ENCODE peak calls at places on chromosome 2, in seven cellular contexts. M is CD8-positive, alpha-beta memory T cell; D is CD8-positive, alpha-beta T cell; J is small intestine; A is fibroblast of lung; V is SK-N-SH; N is hepatocyte. F is an unnamed sample.

GRCh38 chr2:170141865-170142264 is 36.1 kb upstream of the MYO3B start:
- DNase-seq in D (no peak), N (no peak), J (no peak), V (no peak), A (no peak), M (no peak), F (no peak)

GRCh38 chr2:30702694-30703093 is 104.6 kb downstream of the CAPN13 start:
- DNase-seq in J (no peak), V (no peak), A (no peak), M (no peak), N (no peak), D (no peak), F (no peak)

GRCh38 chr2:149629003-149629402 is 41.4 kb upstream of the MMADHC start:
- DNase-seq in A (peak; percentile 60), N (no peak), V (no peak), D (no peak), M (no peak), J (no peak), F (no peak)

GRCh38 chr2:84559838-84560237 is 43.5 kb downstream of the DNAH6 start:
- DNase-seq in J (no peak), A (peak; percentile 5), M (no peak), V (no peak), N (no peak), D (no peak), F (no peak)

GRCh38 chr2:164560181-164560792 is 61.0 kb downstream of the GRB14 start:
- DNase-seq in D (no peak), V (peak; percentile 10), J (peak; percentile 13), N (peak; percentile 52), M (no peak), A (peak; percentile 33), F (no peak)

GRCh38 chr2:119753041-119753929 is 6.4 kb upstream of the PTPN4 start:
- DNase-seq in J (peak; percentile 59), D (peak; percentile 53), N (peak; percentile 63), V (peak; percentile 56), M (peak; percentile 53), A (peak; percentile 66), F (peak; percentile 33)

GRCh38 chr2:137705296-137705695 is 259.0 kb upstream of the HNMT start:
- DNase-seq in V (no peak), A (no peak), M (no peak), J (no peak), N (no peak), D (no peak), F (no peak)

GRCh38 chr2:174631009-174631981 is 33.7 kb upstream of the WIPF1 start:
- DNase-seq in N (no peak), A (peak; percentile 20), V (no peak), J (no peak), M (no peak), D (no peak), F (no peak)

GRCh38 chr2:24611626-24612025 is 120.6 kb downstream of the NCOA1 start:
- DNase-seq in J (no peak), D (no peak), M (no peak), N (no peak), A (no peak), V (no peak), F (no peak)
- H3K27me3 ChIP-seq in J (no peaks in the 10 kb centered on the region), D (no peaks in the 10 kb centered on the region), M (no peaks in the 10 kb centered on the region), N (no peaks in the 10 kb centered on the region), A (no peaks in the 10 kb centered on the region), V (no peaks in the 10 kb centered on the region), F (no peaks in the 10 kb centered on the region)

GRCh38 chr2:157849591-157849990 is 26.5 kb downstream of the ACVR1 start:
- DNase-seq in M (no peak), V (no peak), D (no peak), J (no peak), N (no peak), A (no peak), F (no peak)
- H3K27ac ChIP-seq in M (no peak overlapping the region), V (no peak overlapping the region), D (no peak overlapping the region), J (no peak overlapping the region), N (no peak overlapping the region), A (no peak overlapping the region), F (no peak overlapping the region)

GRCh38 chr2:72607189-72607588 is 218.6 kb downstream of the EXOC6B start:
- DNase-seq in V (no peak), D (no peak), N (no peak), A (no peak), M (no peak), J (no peak), F (no peak)
- H3K9me3 ChIP-seq in V (no peaks in the 10 kb centered on the region), D (no peaks in the 10 kb centered on the region), N (no peaks in the 10 kb centered on the region), A (no peaks in the 10 kb centered on the region), M (no peaks in the 10 kb centered on the region), J (no peaks in the 10 kb centered on the region), F (no peaks in the 10 kb centered on the region)

GRCh38 chr2:102618452-102619413 is 620 bp upstream of the SLC9A2 start:
- DNase-seq in J (peak; percentile 64), A (peak; percentile 6), M (no peak), N (peak; percentile 39), V (no peak), D (no peak), F (no peak)

GRCh38 chr2:102619414-102620319 is at the start of gene SLC9A2:
- DNase-seq in D (no peak), M (no peak), J (peak; percentile 60), N (peak; percentile 72), A (no peak), V (peak; percentile 33), F (no peak)

GRCh38 chr2:102622646-102623045 is 3.3 kb downstream of the SLC9A2 start:
- DNase-seq in D (no peak), J (no peak), V (no peak), N (no peak), M (no peak), A (no peak), F (no peak)

GRCh38 chr2:102621630-102622029 is 2.3 kb downstream of the SLC9A2 start:
- DNase-seq in V (no peak), A (no peak), J (peak; percentile 62), N (no peak), M (no peak), D (no peak), F (no peak)

GRCh38 chr2:102620367-102620766 is 1.0 kb downstream of the SLC9A2 start:
- DNase-seq in J (peak; percentile 70), A (no peak), V (no peak), N (peak; percentile 23), D (no peak), M (no peak), F (no peak)
- H3K27me3 ChIP-seq in J (no peaks in the 10 kb centered on the region), A (peaks cover 22% of the 10 kb centered on the region), V (peaks cover 60% of the 10 kb centered on the region), N (peaks cover 56% of the 10 kb centered on the region), D (peaks cover 5% of the 10 kb centered on the region), M (peaks cover 18% of the 10 kb centered on the region), F (peaks cover 53% of the 10 kb centered on the region)

DNA sequence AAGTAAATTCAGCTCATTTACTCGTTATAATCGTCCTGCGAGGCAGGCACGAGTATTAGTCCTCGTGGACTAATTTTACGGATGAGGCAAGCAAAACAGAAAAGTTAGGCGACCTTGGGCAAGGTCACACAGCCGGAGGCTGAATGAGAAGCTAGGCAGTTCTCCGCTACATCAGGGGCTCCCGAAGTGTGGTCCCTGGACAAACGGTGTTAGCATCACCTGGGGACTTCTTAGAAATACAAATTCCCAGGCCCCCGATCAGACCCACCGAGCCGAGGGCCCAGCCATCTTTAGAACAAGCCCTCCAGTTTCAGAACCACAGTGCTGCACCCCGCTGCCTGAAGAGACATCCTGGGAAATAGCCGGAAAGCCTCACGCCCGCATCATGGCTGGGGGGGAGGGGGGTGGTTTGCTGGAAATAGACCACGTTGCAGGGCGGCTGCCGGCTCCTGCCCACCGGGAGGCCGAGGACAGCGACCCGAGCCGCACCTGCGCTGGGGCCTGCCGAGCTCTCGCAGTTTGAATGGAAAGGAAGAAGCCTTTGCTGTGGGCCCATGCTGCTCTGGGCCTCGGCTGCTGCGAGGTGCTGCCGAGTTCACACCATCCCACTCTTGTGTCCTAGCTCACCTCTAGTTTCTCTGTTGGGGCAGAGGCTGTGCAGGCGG is 72.2 kb downstream of the TFCP2L1 start:
- DNase-seq in D (no peak), M (no peak), V (no peak), N (no peak), J (no peak), A (no peak), F (no peak)
- H3K27ac ChIP-seq in D (no peak overlapping the region), M (no peak overlapping the region), V (no peak overlapping the region), N (no peak overlapping the region), J (no peak overlapping the region), A (no peak overlapping the region), F (no peak overlapping the region)

F was measured in CD4-positive, alpha-beta T cell.